ENCODE peak calls at places on chromosomes 3 and 15, in six cellular contexts. S is astrocyte, K is mesothelial cell of epicardium, H is ovary, L is upper lobe of right lung, T is foreskin fibroblast. U is an unnamed sample.

GRCh38 chr3:195102609-195103467 is 168.1 kb downstream of the XXYLT1 start:
- DNase-seq in S (peak; percentile 93), K (no peak), H (peak; percentile 39), L (peak; percentile 34), T (peak; percentile 94), U (no peak)

GRCh38 chr3:129114455-129114854 is 7.1 kb downstream of the RAB43 start:
- DNase-seq in S (no peak), K (no peak), H (no peak), L (no peak), T (no peak), U (no peak)

GRCh38 chr15:75640483-75641175 is 605 bp upstream of the IMP3 start:
- DNase-seq in S (peak; percentile 38), K (no peak), H (no peak), L (peak; percentile 80), T (peak; percentile 78), U (no peak)

GRCh38 chr3:79032686-79033318 is 735.0 kb downstream of the ROBO1 start:
- DNase-seq in S (peak; percentile 35), K (no peak), H (no peak), L (no peak), T (peak; percentile 71), U (no peak)

GRCh38 chr3:117193390-117193789 is 483.8 kb downstream of the TUSC7 start:
- DNase-seq in S (no peak), K (no peak), H (no peak), L (no peak), T (peak; percentile 51), U (no peak)

GRCh38 chr3:16204751-16205150 is 30.3 kb downstream of the GALNT15 start:
- DNase-seq in S (no peak), K (no peak), H (no peak), L (no peak), T (no peak), U (no peak)

GRCh38 chr3:113697192-113698090 is 999 bp upstream of the USF3 start:
- DNase-seq in S (no peak), K (no peak), H (peak; percentile 30), L (no peak), T (peak; percentile 52), U (no peak)

GRCh38 chr15:68470981-68471380 is 39.0 kb upstream of the ITGA11 start:
- DNase-seq in S (no peak), K (no peak), H (no peak), L (no peak), T (no peak), U (no peak)

GRCh38 chr3:123652346-123652984 is 67.6 kb upstream of the HACD2 start:
- DNase-seq in S (peak; percentile 34), K (peak; percentile 66), H (peak; percentile 83), L (peak; percentile 88), T (peak; percentile 91), U (peak; percentile 88)

GRCh38 chr3:187227658-187228258 is 30.5 kb downstream of the RTP1 start:
- DNase-seq in S (peak; percentile 81), K (no peak), H (no peak), L (no peak), T (peak; percentile 83), U (no peak)

GRCh38 chr15:90664650-90665287 is 52.4 kb upstream of the BLM start:
- DNase-seq in S (no peak), K (no peak), H (no peak), L (peak; percentile 79), T (peak; percentile 68), U (no peak)

GRCh38 chr3:183823963-183824362 is 1.4 kb downstream of the MAP6D1 start:
- DNase-seq in S (no peak), K (no peak), H (no peak), L (no peak), T (no peak), U (no peak)

GRCh38 chr3:191085091-191085490 is 114.0 kb upstream of the OSTN start:
- DNase-seq in S (peak; percentile 30), K (no peak), H (no peak), L (no peak), T (peak; percentile 55), U (no peak)

GRCh38 chr3:83890039-83890762 is 1068.6 kb upstream of the CADM2 start:
- DNase-seq in S (peak; percentile 44), K (no peak), H (no peak), L (no peak), T (peak; percentile 78), U (no peak)

GRCh38 chr3:160403796-160404510 is 4.5 kb downstream of the SMC4 start:
- DNase-seq in S (no peak), K (no peak), H (no peak), L (no peak), T (peak; percentile 27), U (no peak)

GRCh38 chr3:190336516-190337189 is 14.4 kb upstream of the CLDN1 start:
- DNase-seq in S (no peak), K (no peak), H (no peak), L (no peak), T (peak; percentile 30), U (no peak)

GRCh38 chr3:126965526-126966080 is 17.3 kb upstream of the PLXNA1 start:
- DNase-seq in S (no peak), K (no peak), H (no peak), L (no peak), T (no peak), U (no peak)

GRCh38 chr3:187136936-187137335 is 2.4 kb downstream of the RPL39L start:
- DNase-seq in S (peak; percentile 45), K (no peak), H (no peak), L (no peak), T (peak; percentile 80), U (no peak)

GRCh38 chr3:149576071-149576564 is 81.7 kb downstream of the WWTR1 start:
- DNase-seq in S (peak; percentile 99), K (no peak), H (peak; percentile 69), L (no peak), T (peak; percentile 97), U (no peak)

GRCh38 chr3:147423601-147424324 is 14.6 kb downstream of the ZIC1 start:
- DNase-seq in S (no peak), K (no peak), H (no peak), L (no peak), T (no peak), U (no peak)

GRCh38 chr3:13616359-13616758 is 67.4 kb downstream of the FBLN2 start:
- DNase-seq in S (no peak), K (no peak), H (no peak), L (no peak), T (peak; percentile 20), U (no peak)

GRCh38 chr3:188749010-188749617 is 422.7 kb upstream of the TPRG1 start:
- DNase-seq in S (no peak), K (no peak), H (no peak), L (no peak), T (no peak), U (no peak)

GRCh38 chr15:68040144-68040543 is 14.0 kb upstream of the PIAS1 start:
- DNase-seq in S (no peak), K (no peak), H (no peak), L (no peak), T (no peak), U (no peak)

GRCh38 chr15:26873846-26874245 is 7.0 kb downstream of the GABRA5 start:
- DNase-seq in S (peak; percentile 65), K (no peak), H (no peak), L (no peak), T (no peak), U (no peak)

GRCh38 chr3:24494616-24495333 is at the start of gene THRB:
- DNase-seq in S (peak; percentile 26), K (peak; percentile 38), H (peak; percentile 39), L (peak; percentile 89), T (peak; percentile 83), U (peak; percentile 87)

GRCh38 chr3:136195258-136196063 is 674 bp downstream of the MSL2 start:
- DNase-seq in S (peak; percentile 46), K (peak; percentile 53), H (peak; percentile 81), L (peak; percentile 92), T (peak; percentile 87), U (peak; percentile 87)

DNA sequence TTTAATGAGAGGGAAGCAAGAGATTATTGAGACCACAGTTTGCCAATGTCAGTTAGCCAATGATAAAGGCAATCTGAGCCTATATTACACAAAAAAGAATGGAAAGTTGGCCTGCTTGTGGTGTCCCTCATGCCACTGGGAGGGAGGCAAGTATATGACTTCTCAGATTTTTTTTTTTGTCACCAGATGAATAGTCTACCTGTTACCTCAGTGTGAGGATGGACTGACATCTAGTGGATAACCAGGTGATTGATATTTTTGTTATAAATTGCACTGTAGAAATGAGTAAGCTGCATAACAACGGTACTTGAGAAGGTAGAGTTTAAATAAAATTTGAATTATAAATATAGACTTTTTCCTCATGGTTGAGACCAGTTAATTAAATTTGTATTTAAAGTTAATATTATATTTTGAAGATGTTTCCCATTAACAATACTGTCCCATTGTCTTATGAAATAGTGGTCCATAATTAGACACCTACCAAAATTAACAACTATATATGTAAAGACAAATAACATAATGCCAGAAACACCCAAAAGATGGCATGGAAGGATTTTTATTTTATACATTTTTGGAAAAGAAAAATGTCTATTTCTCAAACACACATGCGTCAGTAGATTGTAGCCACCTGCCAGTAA is 237.8 kb upstream of the GADL1 start:
- DNase-seq in S (peak; percentile 36), K (no peak), H (no peak), L (no peak), T (peak; percentile 58), U (no peak)
- TF ChIP-seq CTCF in S (peak; percentile 44), K (no peak), H (no peak), L (peak; percentile 60), T (peak; percentile 18), U (peak; percentile 25)

GRCh38 chr15:70182858-70183695 is 85.4 kb upstream of the TLE3 start:
- DNase-seq in S (no peak), K (no peak), H (no peak), L (peak; percentile 26), T (no peak), U (no peak)
- TF ChIP-seq CTCF in S (no peak), K (no peak), H (no peak), L (no peak), T (no peak), U (no peak)

GRCh38 chr3:53846851-53847155 is 435 bp downstream of the IL17RB start:
- DNase-seq in S (no peak), K (no peak), H (no peak), L (no peak), T (no peak), U (no peak)

GRCh38 chr3:53845881-53846133 is 412 bp downstream of the CHDH start:
- DNase-seq in S (no peak), K (no peak), H (no peak), L (no peak), T (no peak), U (no peak)

GRCh38 chr3:53846134-53846850 is at the start of the genes CHDH and IL17RB:
- DNase-seq in S (no peak), K (no peak), H (peak; percentile 76), L (peak; percentile 92), T (peak; percentile 44), U (no peak)

GRCh38 chr3:53844262-53845102 is 1.7 kb downstream of the CHDH start:
- DNase-seq in S (no peak), K (no peak), H (no peak), L (no peak), T (no peak), U (no peak)

GRCh38 chr3:53845103-53845880 is 927 bp downstream of the CHDH start:
- DNase-seq in S (peak; percentile 29), K (no peak), H (peak; percentile 73), L (peak; percentile 86), T (peak; percentile 60), U (no peak)
- TF ChIP-seq CTCF in S (peak; percentile 13), K (no peak), H (peak; percentile 15), L (peak; percentile 36), T (peak; percentile 27), U (no peak)

DNA sequence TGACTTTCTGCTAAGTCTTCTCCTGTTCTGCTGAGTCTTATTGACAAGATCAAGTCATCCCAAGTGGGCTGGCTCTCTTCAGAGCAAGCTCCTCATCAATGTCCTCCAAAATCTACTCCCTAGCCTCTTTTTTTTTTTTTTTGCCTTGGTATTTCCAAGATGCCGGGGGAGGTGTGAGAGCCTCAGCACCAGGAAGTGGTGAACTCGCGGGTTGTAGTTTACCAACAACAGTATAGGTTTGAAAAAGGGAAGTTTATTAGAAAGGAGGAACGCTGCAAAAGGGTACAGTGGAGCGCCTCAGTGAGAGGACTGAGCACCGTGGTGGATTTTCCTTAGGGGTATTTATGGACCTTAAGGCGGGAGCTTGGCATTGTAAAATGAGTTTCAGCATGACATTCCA is 94.3 kb upstream of the SGO1 start:
- DNase-seq in S (no peak), K (no peak), H (no peak), L (no peak), T (no peak), U (no peak)
- TF ChIP-seq CTCF in S (no peak), K (no peak), H (no peak), L (no peak), T (no peak), U (no peak)

U was measured in coronary artery.